ENCODE peak calls at places on chromosomes 12 and 14, in seven cellular contexts. B, J, W, D, V, F and K are unnamed samples.

GRCh38 chr12:9033244-9033887 is 44.0 kb downstream of the KLRG1 start:
- ATAC-seq in V (no peak), F (no peak), B (no peak), J (no peak), D (no peak), W (no peak), K (no peak)

GRCh38 chr14:99969673-99970322 is 95.4 kb upstream of the EVL start:
- ATAC-seq in V (no peak), W (no peak), B (no peak), J (no peak), F (no peak), D (no peak), K (no peak)

GRCh38 chr12:102462803-102463499 is 17.4 kb downstream of the IGF1 start:
- ATAC-seq in J (peak; percentile 12), F (no peak), W (no peak), B (peak; percentile 57), D (peak; percentile 66), V (no peak), K (no peak)

GRCh38 chr14:67514203-67514607 is 18.9 kb upstream of the PLEKHH1 start:
- ATAC-seq in J (peak; percentile 21), W (no peak), B (peak; percentile 21), V (no peak), F (no peak), D (no peak), K (no peak)

GRCh38 chr12:75870878-75871277 is 160.7 kb downstream of the PHLDA1 start:
- ATAC-seq in B (no peak), W (no peak), V (no peak), D (no peak), F (no peak), J (no peak), K (no peak)

GRCh38 chr14:102052522-102052921 is 34.3 kb downstream of the HSP90AA1 start:
- ATAC-seq in W (no peak), J (no peak), F (no peak), D (no peak), B (no peak), V (no peak), K (no peak)

GRCh38 chr14:60349663-60350365 is 100.8 kb downstream of the PPM1A start:
- ATAC-seq in D (peak; percentile 72), J (peak; percentile 64), W (peak; percentile 86), F (peak; percentile 82), V (peak; percentile 90), B (peak; percentile 69), K (no peak)

GRCh38 chr12:65825573-65826512 is 1.6 kb downstream of the HMGA2 start:
- ATAC-seq in J (peak; percentile 30), V (no peak), D (peak; percentile 37), F (peak; percentile 22), B (peak; percentile 35), W (no peak), K (peak; percentile 37)

GRCh38 chr12:26112232-26112631 is 12.6 kb downstream of the BHLHE41 start:
- ATAC-seq in F (no peak), V (no peak), D (no peak), J (no peak), W (no peak), B (no peak), K (no peak)

GRCh38 chr14:103550451-103551337 is 11.8 kb downstream of the BAG5 start:
- ATAC-seq in W (no peak), D (peak; percentile 5), F (no peak), B (peak; percentile 8), J (no peak), V (no peak), K (peak; percentile 6)

GRCh38 chr14:103552011-103552797 is 10.3 kb downstream of the BAG5 start:
- ATAC-seq in F (peak; percentile 19), V (peak; percentile 55), W (no peak), D (peak; percentile 75), B (peak; percentile 34), J (peak; percentile 4), K (peak; percentile 70)

GRCh38 chr14:103549361-103550311 is 12.8 kb downstream of the BAG5 start:
- ATAC-seq in F (no peak), D (no peak), V (no peak), W (no peak), B (peak; percentile 10), J (peak; percentile 61), K (no peak)

GRCh38 chr14:103552811-103553210 is 9.6 kb downstream of the BAG5 start:
- ATAC-seq in B (no peak), F (no peak), D (peak; percentile 4), V (no peak), W (no peak), J (no peak), K (no peak)

DNA sequence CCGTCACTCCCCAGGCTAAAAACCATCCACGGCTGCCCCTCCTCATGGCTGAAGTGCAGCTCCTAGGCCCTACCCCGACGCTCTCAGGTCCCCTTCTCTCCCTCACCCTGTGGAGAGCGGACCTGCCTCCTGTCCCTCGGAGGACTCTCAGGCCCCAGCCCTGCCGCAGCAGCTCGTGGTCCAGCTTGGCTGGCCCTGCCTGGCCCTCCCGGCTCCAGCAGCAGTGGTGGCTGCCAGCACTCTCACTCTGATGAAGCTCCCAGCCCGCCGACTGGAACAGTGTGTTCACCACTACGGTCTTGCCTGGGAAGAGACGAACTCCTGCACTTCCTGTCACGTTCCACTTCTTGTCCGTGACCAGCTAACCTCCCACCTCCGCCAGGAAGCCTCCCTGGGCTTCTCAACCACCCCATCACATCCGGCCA is 11.1 kb downstream of the BAG5 start:
- ATAC-seq in J (peak; percentile 22), V (no peak), F (no peak), B (peak; percentile 71), D (peak; percentile 68), W (no peak), K (peak; percentile 80)
- TF ChIP-seq POLR2A in J (no peak), V (no peak), F (no peak), B (no peak), D (no peak), W (no peak), K (peak; percentile 69)

DNA sequence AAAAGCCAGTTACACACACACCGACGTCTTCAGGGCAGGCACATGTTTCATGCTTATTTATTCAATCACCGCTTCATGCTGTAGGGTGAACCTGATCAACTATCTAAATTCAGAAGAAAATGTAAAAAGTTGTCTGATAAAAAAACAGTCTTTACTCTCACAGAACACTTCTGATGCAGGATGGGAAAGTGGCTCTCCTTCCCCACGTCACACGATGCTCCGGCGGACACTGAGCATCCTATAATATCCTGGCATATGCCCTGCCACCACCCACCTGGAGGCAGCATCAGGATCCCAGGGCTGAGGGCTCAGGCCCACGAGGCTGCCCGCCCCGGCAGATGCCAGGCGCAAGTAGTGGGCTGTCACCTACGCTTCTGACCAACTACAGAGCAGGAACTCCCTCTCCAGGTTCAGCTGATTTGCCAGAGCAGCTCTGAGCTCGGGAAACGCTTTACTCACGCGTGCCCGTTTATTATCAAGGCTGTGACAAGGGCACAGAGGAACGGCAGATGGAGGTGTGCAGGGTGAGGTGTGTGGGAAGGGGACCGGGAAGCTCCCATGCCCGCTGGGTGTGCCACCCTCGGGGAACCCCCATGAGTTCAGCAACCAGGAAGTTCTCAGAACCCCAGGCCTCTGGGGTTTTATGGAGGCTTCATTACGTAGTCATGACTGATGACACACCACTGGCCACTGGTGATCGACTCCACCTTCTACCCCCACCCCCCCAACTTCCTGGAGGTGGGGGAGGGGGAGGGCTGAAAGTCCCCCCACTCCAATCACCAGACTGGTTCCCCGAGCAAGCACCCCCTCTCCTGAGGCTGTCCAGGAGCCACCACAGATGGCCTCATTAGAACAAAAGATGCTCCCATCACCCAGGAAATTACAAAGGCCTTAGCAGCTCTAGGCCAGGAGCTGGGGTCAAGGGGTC is 32.1 kb downstream of the SLC15A4 start:
- ATAC-seq in D (no peak), B (no peak), J (no peak), F (no peak), W (no peak), V (no peak), K (no peak)
- TF ChIP-seq POLR2A in D (no peak), B (no peak), J (no peak), F (no peak), W (no peak), V (no peak), K (no peak)

GRCh38 chr12:6928703-6929407 is 1.1 kb downstream of the ATN1 start:
- ATAC-seq in V (no peak), F (no peak), B (no peak), W (peak; percentile 5), D (no peak), J (no peak), K (no peak)

GRCh38 chr12:6925543-6926279 is 2.0 kb upstream of the ATN1 start:
- ATAC-seq in D (peak; percentile 62), W (no peak), J (peak; percentile 69), F (peak; percentile 67), B (peak; percentile 56), V (peak; percentile 74), K (peak; percentile 78)

GRCh38 chr12:6927999-6928702 is 392 bp downstream of the ATN1 start:
- ATAC-seq in B (peak; percentile 1), F (no peak), J (peak; percentile 9), W (no peak), D (no peak), V (no peak), K (no peak)

GRCh38 chr12:6925239-6925542 is 2.6 kb upstream of the ATN1 start:
- ATAC-seq in V (peak; percentile 13), W (no peak), J (no peak), F (no peak), D (no peak), B (no peak), K (peak; percentile 0)

DNA sequence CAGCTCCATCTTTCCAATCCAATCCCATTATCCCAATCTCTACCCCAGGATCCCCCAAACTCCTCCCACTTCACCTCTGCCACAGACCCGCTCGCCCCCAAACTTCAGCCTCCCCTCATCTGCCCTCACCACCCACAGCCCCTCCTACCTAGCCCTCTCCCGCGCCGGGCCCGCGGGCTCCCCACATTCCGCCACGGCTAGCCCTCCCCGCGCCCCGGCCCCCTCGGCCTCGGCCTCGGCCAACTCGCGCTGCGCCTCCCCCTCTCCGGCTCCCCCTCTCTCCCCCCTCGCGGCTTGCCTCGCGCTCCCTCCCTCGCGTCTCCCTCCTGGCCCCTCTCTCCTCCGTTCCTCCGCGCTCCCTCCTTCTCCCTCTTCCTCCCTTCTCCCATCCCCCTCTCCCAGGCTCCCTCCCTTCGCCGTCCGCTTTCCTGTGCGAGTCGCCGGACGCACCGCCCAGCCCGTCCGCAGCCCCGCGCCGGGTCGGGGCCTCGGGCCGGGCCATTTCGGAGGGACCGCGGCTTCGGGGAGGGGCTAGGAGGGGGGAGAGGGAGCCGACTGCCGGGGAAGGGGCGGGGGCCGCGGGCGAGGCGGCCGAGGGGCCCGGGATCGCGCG is at the start of gene ATN1:
- ATAC-seq in W (peak; percentile 47), F (peak; percentile 23), B (peak; percentile 58), V (peak; percentile 10), D (peak; percentile 76), J (peak; percentile 50), K (peak; percentile 70)
- TF ChIP-seq POLR2A in W (peak; percentile 69), F (peak; percentile 67), B (no peak), V (no peak), D (no peak), J (peak; percentile 19), K (peak; percentile 65)

DNA sequence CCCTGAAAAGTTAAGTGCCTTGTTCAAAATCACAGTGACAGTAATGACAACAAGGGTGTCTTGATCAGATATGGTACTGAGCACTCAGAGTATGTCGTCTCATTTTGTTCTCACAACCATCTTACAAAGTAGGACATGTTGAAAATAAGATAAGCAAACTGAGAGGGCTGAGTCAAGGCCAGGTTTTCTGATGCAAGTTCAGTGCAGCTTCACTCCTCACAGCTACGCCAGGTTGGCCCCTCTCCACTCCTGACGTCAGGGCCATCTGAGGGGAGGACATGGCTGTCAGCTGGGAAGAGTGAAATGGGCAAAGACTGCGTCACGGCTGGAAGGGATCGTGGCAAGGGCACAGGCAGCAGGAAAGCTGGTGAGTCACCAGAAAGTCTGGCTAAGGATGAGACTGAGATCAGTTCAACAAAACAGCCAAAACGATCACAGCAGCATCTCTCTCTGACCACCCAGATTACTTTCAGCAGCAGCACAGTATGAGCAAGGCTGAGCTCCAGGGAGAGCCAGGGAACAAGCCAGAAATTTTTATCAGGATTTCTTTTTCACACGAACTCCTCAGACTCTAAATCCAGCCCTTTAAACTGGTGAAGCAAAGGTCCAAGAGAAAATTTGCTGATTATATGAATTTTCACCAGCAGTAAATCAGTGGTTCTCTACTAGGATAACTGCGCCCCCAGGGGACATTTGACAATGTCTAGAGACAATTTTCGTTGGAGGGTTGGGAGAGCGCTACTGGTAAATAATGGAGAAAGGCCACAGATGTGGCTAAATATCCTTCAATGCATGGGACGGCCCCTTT is 297.9 kb upstream of the AMIGO2 start:
- ATAC-seq in J (peak; percentile 99), W (peak; percentile 98), F (peak; percentile 100), B (peak; percentile 98), D (peak; percentile 97), V (no peak), K (peak; percentile 97)
- TF ChIP-seq POLR2A in J (no peak), W (no peak), F (no peak), B (no peak), D (no peak), V (no peak), K (no peak)